ENCODE peak calls at places on chromosomes 4 and X, in four cellular contexts. D is NCI-H2081, A is amniotic epithelial cell, J is activated T-cell treated with anti-CD3 and anti-CD28 coated beads for 1 hour. N is an unnamed sample.

GRCh38 chrX:44062842-44063241 is 89.7 kb upstream of the NDP start:
- DNase-seq in D (no peak), A (peak), J (no peak), N (peak)

GRCh38 chrX:119757979-119758681 is at the start of gene SOWAHD:
- DNase-seq in D (peak), A (no peak), J (no peak), N (no peak)

GRCh38 chr4:149441338-149441737 is 374.3 kb downstream of the IQCM start:
- DNase-seq in D (no peak), A (peak), J (no peak), N (no peak)

GRCh38 chr4:146338512-146338911 is 124.2 kb downstream of the REELD1 start:
- DNase-seq in D (no peak), A (no peak), J (no peak), N (no peak)

GRCh38 chrX:1249101-1249887 is 19.3 kb upstream of the CSF2RA start:
- DNase-seq in D (no peak), A (no peak), J (peak), N (peak)

GRCh38 chr4:183493246-183493645 is 11.6 kb upstream of the ING2 start:
- DNase-seq in D (no peak), A (no peak), J (no peak), N (no peak)

GRCh38 chr4:183098080-183098722 is 856 bp upstream of the WWC2 start:
- DNase-seq in D (no peak), A (peak), J (no peak), N (no peak)

GRCh38 chrX:118528089-118528753 is 32.6 kb downstream of the DOCK11 start:
- DNase-seq in D (no peak), A (no peak), J (peak), N (no peak)

GRCh38 chr4:177511611-177512010 is 69.4 kb upstream of the AGA start:
- DNase-seq in D (no peak), A (no peak), J (no peak), N (no peak)

GRCh38 chr4:57043304-57044251 is 64.9 kb downstream of the POLR2B start:
- DNase-seq in D (no peak), A (peak), J (no peak), N (no peak)